ENCODE peak calls at places on chromosomes 4 and X, in six cellular contexts. M, T, G, S, Q and B are unnamed samples.

GRCh38 chr4:54315561-54315960 is 86.5 kb downstream of the PDGFRA start:
- DNase-seq in M (no peak), T (peak), G (no peak), S (no peak), Q (no peak), B (no peak)

GRCh38 chrX:135295944-135296305 is 13.4 kb upstream of the ETDC start:
- DNase-seq in M (no peak), T (no peak), G (no peak), S (no peak), Q (no peak), B (no peak)

GRCh38 chr4:85952518-85952917 is 407.3 kb downstream of the MAPK10 start:
- DNase-seq in M (no peak), T (no peak), G (no peak), S (no peak), Q (no peak), B (no peak)

GRCh38 chrX:114038358-114038757 is 545.5 kb upstream of the HTR2C start:
- DNase-seq in M (no peak), T (no peak), G (peak), S (peak), Q (no peak), B (no peak)

GRCh38 chrX:150372280-150372679 is 9.2 kb downstream of the MAMLD1 start:
- DNase-seq in M (no peak), T (no peak), G (no peak), S (no peak), Q (no peak), B (no peak)

GRCh38 chrX:154051210-154051810 is 31.6 kb upstream of the IRAK1 start:
- DNase-seq in M (peak), T (no peak), G (peak), S (peak), Q (peak), B (no peak)

GRCh38 chr4:16206301-16206700 is 20.0 kb downstream of the TAPT1 start:
- DNase-seq in M (no peak), T (no peak), G (no peak), S (no peak), Q (no peak), B (no peak)

GRCh38 chr4:151276787-151277557 is at the start of gene PRSS48:
- DNase-seq in M (peak), T (no peak), G (peak), S (peak), Q (peak), B (peak)

GRCh38 chr4:139872274-139872673 is 206.7 kb downstream of the MGST2 start:
- DNase-seq in M (no peak), T (no peak), G (no peak), S (no peak), Q (peak), B (no peak)

GRCh38 chrX:45668686-45669443 is 468.2 kb upstream of the DIPK2B start:
- DNase-seq in M (peak), T (no peak), G (no peak), S (no peak), Q (no peak), B (no peak)

GRCh38 chrX:85017721-85018120 is 14.0 kb downstream of the APOOL start:
- DNase-seq in M (no peak), T (no peak), G (no peak), S (no peak), Q (no peak), B (no peak)

GRCh38 chr4:121484633-121485032 is 103.8 kb upstream of the QRFPR start:
- DNase-seq in M (peak), T (no peak), G (peak), S (peak), Q (peak), B (no peak)

GRCh38 chr4:142350886-142351285 is 495.2 kb downstream of the INPP4B start:
- DNase-seq in M (no peak), T (no peak), G (no peak), S (no peak), Q (no peak), B (no peak)

GRCh38 chrX:63855896-63856295 is 70.9 kb upstream of the ARHGEF9 start:
- DNase-seq in M (no peak), T (no peak), G (no peak), S (no peak), Q (no peak), B (no peak)

GRCh38 chr4:48133668-48134444 is at the start of gene TXK:
- DNase-seq in M (no peak), T (no peak), G (no peak), S (no peak), Q (no peak), B (no peak)

GRCh38 chr4:155722816-155723499 is 35.9 kb upstream of the GUCY1B1 start:
- DNase-seq in M (no peak), T (no peak), G (no peak), S (no peak), Q (no peak), B (no peak)

GRCh38 chr4:118287691-118288090 is 65.1 kb downstream of the PRSS12 start:
- DNase-seq in M (no peak), T (no peak), G (no peak), S (no peak), Q (no peak), B (no peak)

GRCh38 chr4:165325732-165326512 is 1.5 kb upstream of the MSMO1 start:
- DNase-seq in M (peak), T (no peak), G (no peak), S (peak), Q (peak), B (no peak)

GRCh38 chr4:13481569-13481968 is 2.6 kb downstream of the RAB28 start:
- DNase-seq in M (no peak), T (no peak), G (no peak), S (no peak), Q (no peak), B (no peak)

GRCh38 chr4:183155450-183156184 is 56.6 kb downstream of the WWC2 start:
- DNase-seq in M (no peak), T (no peak), G (no peak), S (no peak), Q (no peak), B (no peak)

GRCh38 chr4:161936625-161937133 is 227.1 kb downstream of the FSTL5 start:
- DNase-seq in M (peak), T (no peak), G (no peak), S (no peak), Q (no peak), B (no peak)

GRCh38 chrX:97039363-97040029 is 155.8 kb downstream of the RPA4 start:
- DNase-seq in M (no peak), T (peak), G (no peak), S (no peak), Q (no peak), B (no peak)

GRCh38 chr4:122930877-122931276 is 8.5 kb upstream of the NUDT6 start:
- DNase-seq in M (no peak), T (no peak), G (no peak), S (no peak), Q (no peak), B (no peak)

GRCh38 chrX:44872319-44872816 is 620 bp upstream of the KDM6A start:
- DNase-seq in M (no peak), T (no peak), G (no peak), S (peak), Q (no peak), B (no peak)

GRCh38 chr4:80006935-80007744 is 65.9 kb downstream of the ANTXR2 start:
- DNase-seq in M (no peak), T (no peak), G (no peak), S (peak), Q (peak), B (no peak)

GRCh38 chr4:119667802-119668201 is 39.2 kb upstream of the PDE5A start:
- DNase-seq in M (no peak), T (no peak), G (no peak), S (no peak), Q (no peak), B (no peak)

GRCh38 chr4:14434483-14434882 is 567.8 kb upstream of the CPEB2 start:
- DNase-seq in M (no peak), T (no peak), G (no peak), S (no peak), Q (no peak), B (no peak)

GRCh38 chrX:46547857-46548256 is 2.6 kb upstream of the ZNF674 start:
- DNase-seq in M (peak), T (no peak), G (no peak), S (no peak), Q (peak), B (no peak)

GRCh38 chr4:3827616-3828492 is 61.7 kb downstream of the ADRA2C start:
- DNase-seq in M (no peak), T (no peak), G (no peak), S (no peak), Q (peak), B (no peak)

GRCh38 chrX:47206316-47206715 is 12.2 kb upstream of the CDK16 start:
- DNase-seq in M (no peak), T (no peak), G (no peak), S (no peak), Q (no peak), B (no peak)

GRCh38 chr4:149901128-149901527 is 85.5 kb upstream of the IQCM start:
- DNase-seq in M (no peak), T (no peak), G (no peak), S (no peak), Q (no peak), B (no peak)

GRCh38 chrX:106952988-106953387 is 32.8 kb downstream of the CLDN2 start:
- DNase-seq in M (no peak), T (no peak), G (no peak), S (no peak), Q (no peak), B (no peak)
- TF ChIP-seq ZNF274 in M (no peak), T (no peak), G (no peak), S (no peak), Q (no peak), B (no peak)

DNA sequence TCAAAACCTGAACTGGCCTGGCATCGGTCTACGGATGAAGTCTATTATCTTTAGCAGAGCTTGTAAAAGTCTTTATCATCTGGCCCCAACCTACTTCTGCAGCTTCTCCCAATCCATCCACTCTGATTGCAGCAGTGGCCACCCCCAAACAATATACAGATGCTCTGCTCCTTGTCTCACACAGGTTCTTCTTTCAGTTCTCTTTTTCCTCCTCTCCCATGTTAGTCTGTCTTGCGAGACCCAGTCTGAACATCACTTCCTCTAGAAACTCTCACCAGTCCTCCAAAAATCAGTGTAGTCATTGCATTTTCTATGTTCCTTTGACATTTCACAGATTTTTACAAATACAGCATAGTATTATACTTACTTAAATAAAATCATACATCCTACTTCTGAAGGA is 163.0 kb downstream of the FRMPD4 start:
- DNase-seq in M (no peak), T (no peak), G (no peak), S (no peak), Q (no peak), B (no peak)
- TF ChIP-seq ZNF274 in M (no peak), T (no peak), G (no peak), S (no peak), Q (no peak), B (no peak)

GRCh38 chrX:39627257-39627656 is 470.5 kb downstream of the BCOR start:
- DNase-seq in M (no peak), T (no peak), G (no peak), S (peak), Q (no peak), B (no peak)
- TF ChIP-seq ZNF274 in M (no peak), T (no peak), G (no peak), S (no peak), Q (no peak), B (no peak)

DNA sequence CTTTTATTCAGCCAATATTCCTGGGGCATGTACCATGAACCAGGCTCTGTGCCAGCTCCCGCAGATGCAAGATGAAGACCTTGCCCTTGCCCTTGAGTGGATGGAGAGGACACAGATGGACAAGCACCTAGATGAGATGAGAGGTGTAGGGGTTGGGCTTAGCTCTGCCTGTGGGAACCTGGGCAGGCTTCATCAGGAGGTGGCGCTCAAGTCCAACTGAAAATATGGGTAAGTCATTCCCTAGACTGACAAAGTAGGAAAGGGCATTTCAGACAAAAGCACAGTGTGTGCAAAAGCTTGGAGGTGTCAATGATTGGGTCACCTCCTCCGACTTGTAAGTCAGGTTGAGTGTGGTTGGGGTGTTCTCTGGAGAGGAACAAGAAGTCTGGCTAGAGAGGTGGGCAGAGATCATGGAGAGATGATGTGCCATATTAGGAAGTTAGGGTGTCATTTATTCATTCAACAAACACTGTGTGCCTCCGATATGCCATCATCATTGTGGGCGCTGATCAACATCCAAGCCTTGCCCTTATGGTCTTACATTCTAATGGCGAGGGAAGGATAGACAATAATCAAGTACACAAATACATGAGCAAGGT is 64.6 kb downstream of the ANAPC4 start:
- DNase-seq in M (peak), T (no peak), G (peak), S (peak), Q (peak), B (peak)
- TF ChIP-seq ZNF274 in M (no peak), T (no peak), G (no peak), S (no peak), Q (no peak), B (no peak)

GRCh38 chrX:126900937-126901336 is 81.4 kb downstream of the PRR32 start:
- DNase-seq in M (no peak), T (no peak), G (no peak), S (no peak), Q (no peak), B (no peak)
- TF ChIP-seq ZNF274 in M (no peak), T (no peak), G (no peak), S (no peak), Q (no peak), B (no peak)

GRCh38 chr4:73742776-73743175 is 2.4 kb downstream of the CXCL8 start:
- DNase-seq in M (no peak), T (no peak), G (no peak), S (no peak), Q (no peak), B (no peak)
- TF ChIP-seq ZNF274 in M (no peak), T (no peak), G (no peak), S (no peak), Q (no peak), B (no peak)

GRCh38 chrX:17812763-17813162 is 48.3 kb downstream of the RAI2 start:
- DNase-seq in M (no peak), T (no peak), G (peak), S (peak), Q (no peak), B (no peak)
- TF ChIP-seq ZNF274 in M (no peak), T (no peak), G (no peak), S (no peak), Q (no peak), B (no peak)